ENCODE peak calls at places on chromosomes 12 and 14, in six cellular contexts. A is fibroblast of lung, F is EL, T is ACHN, O is kidney glomerular epithelial cell, U is ELR. G is an unnamed sample.

GRCh38 chr12:119249441-119249840 is 70.7 kb downstream of the HSPB8 start:
- DNase-seq in T (no peak), F (no peak), A (no peak), O (no peak), U (no peak), G (no peak)

GRCh38 chr14:101187816-101188570 is 284.5 kb upstream of the RTL1 start:
- DNase-seq in O (no peak), T (no peak), A (no peak), F (no peak), U (no peak), G (no peak)

GRCh38 chr12:10170199-10170598 is 1.7 kb downstream of the OLR1 start:
- DNase-seq in F (peak), T (no peak), O (no peak), A (no peak), U (peak), G (peak)

GRCh38 chr12:123267991-123268843 is 3.4 kb downstream of the CDK2AP1 start:
- DNase-seq in T (no peak), F (no peak), U (no peak), O (no peak), A (peak), G (no peak)

GRCh38 chr12:112782921-112783320 is 8.6 kb upstream of the RPH3A start:
- DNase-seq in F (no peak), T (no peak), U (no peak), A (no peak), O (no peak), G (peak)

GRCh38 chr12:119700078-119700477 is 32.1 kb downstream of the PRKAB1 start:
- DNase-seq in A (no peak), T (no peak), F (peak), O (no peak), U (no peak), G (no peak)

GRCh38 chr12:102950107-102950949 is 7.1 kb upstream of the ASCL1 start:
- DNase-seq in A (no peak), U (no peak), T (no peak), O (no peak), F (no peak), G (no peak)

GRCh38 chr14:26385302-26385701 is 212.5 kb downstream of the NOVA1 start:
- DNase-seq in A (no peak), O (no peak), F (no peak), U (no peak), T (no peak), G (no peak)

GRCh38 chr14:34231626-34232025 is 230.4 kb downstream of the SPTSSA start:
- DNase-seq in O (no peak), A (peak), T (no peak), U (no peak), F (no peak), G (no peak)

GRCh38 chr12:94832780-94833760 is 170.4 kb downstream of the NDUFA12 start:
- DNase-seq in A (peak), U (no peak), F (no peak), T (no peak), O (no peak), G (no peak)

GRCh38 chr12:29616664-29617409 is 119.4 kb upstream of the OVCH1 start:
- DNase-seq in T (no peak), F (peak), O (no peak), U (peak), A (peak), G (peak)